ENCODE peak calls at places on chromosomes 12 and 14, in five cellular contexts. F is IMR-90, R is neuronal stem cell, E is mesendoderm, N is H1. O is an unnamed sample.

GRCh38 chr14:64502476-64503183 is 1.0 kb downstream of the ZBTB25 start:
- DNase-seq in F (peak), R (no peak), E (peak), N (no peak), O (no peak)

GRCh38 chr14:79543966-79544365 is 667.3 kb downstream of the DIO2 start:
- DNase-seq in F (peak), R (no peak), E (peak), N (peak), O (peak)

GRCh38 chr12:124752437-124753229 is 111.0 kb downstream of the SCARB1 start:
- DNase-seq in F (no peak), R (no peak), E (no peak), N (no peak), O (no peak)

GRCh38 chr12:68240975-68241374 is 12.4 kb downstream of the IL22 start:
- DNase-seq in F (peak), R (no peak), E (no peak), N (no peak), O (no peak)

GRCh38 chr12:46524778-46525177 is 152.2 kb upstream of the SLC38A2 start:
- DNase-seq in F (peak), R (no peak), E (peak), N (no peak), O (no peak)

GRCh38 chr14:39203659-39204606 is 28.9 kb downstream of the PNN start:
- DNase-seq in F (no peak), R (no peak), E (peak), N (no peak), O (peak)

GRCh38 chr12:113396828-113397496 is 6.7 kb downstream of the SDS start:
- DNase-seq in F (no peak), R (no peak), E (no peak), N (no peak), O (no peak)

GRCh38 chr12:62350554-62350953 is 90.3 kb downstream of the USP15 start:
- DNase-seq in F (no peak), R (no peak), E (no peak), N (no peak), O (no peak)

GRCh38 chr12:98955284-98955683 is 310.2 kb downstream of the APAF1 start:
- DNase-seq in F (peak), R (no peak), E (peak), N (peak), O (peak)

GRCh38 chr14:35969310-35969709 is 143.2 kb downstream of the BRMS1L start:
- DNase-seq in F (no peak), R (no peak), E (no peak), N (no peak), O (no peak)

GRCh38 chr12:117836999-117837736 is 131.6 kb downstream of the KSR2 start:
- DNase-seq in F (peak), R (peak), E (peak), N (peak), O (peak)

GRCh38 chr12:57262126-57262822 is 11.3 kb upstream of the STAC3 start:
- DNase-seq in F (no peak), R (no peak), E (no peak), N (no peak), O (no peak)

GRCh38 chr12:69900720-69901131 is 75.7 kb downstream of the MYRFL start:
- DNase-seq in F (peak), R (peak), E (peak), N (peak), O (peak)

GRCh38 chr12:50110127-50110761 is 1.8 kb upstream of the COX14 start:
- DNase-seq in F (no peak), R (no peak), E (peak), N (peak), O (no peak)

GRCh38 chr12:26319511-26319910 is 124.1 kb downstream of the SSPN start:
- DNase-seq in F (peak), R (no peak), E (peak), N (no peak), O (no peak)

GRCh38 chr14:94918896-94919295 is 149.0 kb upstream of the GSC start:
- DNase-seq in F (no peak), R (no peak), E (peak), N (no peak), O (no peak)

GRCh38 chr14:68295316-68295816 is 475.8 kb downstream of the RAD51B start:
- DNase-seq in F (no peak), R (no peak), E (peak), N (no peak), O (peak)

GRCh38 chr12:31005944-31006361 is 67.7 kb upstream of the DDX11 start:
- DNase-seq in F (peak), R (no peak), E (peak), N (no peak), O (no peak)

GRCh38 chr14:99981806-99982205 is 83.4 kb upstream of the EVL start:
- DNase-seq in F (no peak), R (no peak), E (no peak), N (no peak), O (no peak)

GRCh38 chr12:50174971-50175715 is 8.0 kb upstream of the CERS5 start:
- DNase-seq in F (peak), R (peak), E (peak), N (no peak), O (no peak)

GRCh38 chr12:47281667-47282171 is 202.0 kb upstream of the AMIGO2 start:
- DNase-seq in F (peak), R (no peak), E (no peak), N (no peak), O (no peak)

GRCh38 chr12:25557830-25558436 is 4.8 kb upstream of the LMNTD1 start:
- DNase-seq in F (peak), R (peak), E (peak), N (no peak), O (no peak)

GRCh38 chr14:51846631-51847488 is 13.6 kb upstream of the GNG2 start:
- DNase-seq in F (peak), R (peak), E (peak), N (peak), O (peak)

GRCh38 chr14:85131523-85131922 is 398.4 kb upstream of the FLRT2 start:
- DNase-seq in F (no peak), R (no peak), E (peak), N (peak), O (peak)

GRCh38 chr12:130226771-130227170 is 64.5 kb downstream of the FZD10 start:
- DNase-seq in F (no peak), R (no peak), E (no peak), N (no peak), O (no peak)

GRCh38 chr14:75542585-75543091 is 20.4 kb downstream of the BATF start:
- DNase-seq in F (no peak), R (no peak), E (peak), N (no peak), O (no peak)

GRCh38 chr12:119751961-119752360 is 84.0 kb downstream of the PRKAB1 start:
- DNase-seq in F (no peak), R (no peak), E (no peak), N (no peak), O (no peak)

GRCh38 chr14:98906123-98906995 is 365.6 kb downstream of the BCL11B start:
- DNase-seq in F (no peak), R (no peak), E (peak), N (no peak), O (no peak)

GRCh38 chr12:9388379-9388778 is 180.2 kb upstream of the PZP start:
- DNase-seq in F (no peak), R (no peak), E (no peak), N (no peak), O (no peak)

GRCh38 chr12:31317471-31318397 is 8.2 kb downstream of the SINHCAF start:
- DNase-seq in F (no peak), R (no peak), E (no peak), N (no peak), O (no peak)

GRCh38 chr12:68078737-68079136 is 80.8 kb downstream of the IFNG start:
- DNase-seq in F (no peak), R (no peak), E (peak), N (no peak), O (no peak)

GRCh38 chr12:121400332-121401139 is 618 bp downstream of the RNF34 start:
- DNase-seq in F (peak), R (peak), E (peak), N (no peak), O (peak)

GRCh38 chr12:3161861-3162260 is 84.7 kb downstream of the TSPAN9 start:
- DNase-seq in F (no peak), R (no peak), E (peak), N (no peak), O (no peak)

GRCh38 chr14:31162910-31163649 is 44.5 kb downstream of the HECTD1 start:
- DNase-seq in F (no peak), R (no peak), E (no peak), N (no peak), O (no peak)

DNA sequence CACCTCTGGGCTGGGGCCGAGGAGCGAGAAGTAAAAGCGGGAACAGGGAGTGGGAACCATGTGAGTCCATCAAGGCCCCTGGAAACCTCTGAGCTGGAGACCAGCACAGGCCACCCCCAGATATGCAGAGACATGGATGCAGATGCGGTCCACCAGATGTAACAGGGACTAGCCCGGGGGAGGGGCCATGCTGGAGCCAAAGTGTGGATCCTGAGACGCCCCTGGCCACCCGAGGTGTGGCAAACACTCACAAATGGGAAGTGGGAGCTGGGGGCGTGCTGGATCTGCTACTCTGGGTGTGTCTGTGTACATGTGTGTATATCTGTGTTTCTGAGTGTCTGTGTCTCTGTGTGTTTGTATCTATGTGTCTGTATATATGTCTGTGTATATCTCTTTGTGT is 12.8 kb downstream of the MYL2 start:
- DNase-seq in F (no peak), R (no peak), E (no peak), N (no peak), O (no peak)
- H2BK120ac ChIP-seq in F (no peak), R (no peak), E (no peak), N (no peak), O (no peak)

GRCh38 chr12:54001283-54002187 is 1.6 kb downstream of the HOXC9 start:
- DNase-seq in F (no peak), R (no peak), E (no peak), N (no peak), O (no peak)

GRCh38 chr12:54000774-54001114 is 783 bp downstream of the HOXC9 start:
- DNase-seq in F (no peak), R (no peak), E (no peak), N (no peak), O (no peak)

GRCh38 chr12:54003625-54004024 is 3.7 kb downstream of the HOXC9 start:
- DNase-seq in F (no peak), R (no peak), E (no peak), N (no peak), O (no peak)

GRCh38 chr12:54002915-54003339 is 3.0 kb downstream of the HOXC9 start:
- DNase-seq in F (no peak), R (no peak), E (no peak), N (no peak), O (no peak)

GRCh38 chr12:54002278-54002914 is 2.4 kb downstream of the HOXC9 start:
- DNase-seq in F (no peak), R (no peak), E (no peak), N (no peak), O (no peak)
- H2BK120ac ChIP-seq in F (no peak), R (no peak), E (no peak), N (no peak), O (no peak)

GRCh38 chr14:71142375-71143038 is 235.2 kb downstream of the PCNX1 start:
- DNase-seq in F (peak), R (no peak), E (peak), N (no peak), O (no peak)
- H2BK120ac ChIP-seq in F (peak), R (no peak), E (no peak), N (no peak), O (no peak)

GRCh38 chr12:77788231-77789168 is 42.2 kb upstream of the NAV3 start:
- DNase-seq in F (no peak), R (no peak), E (peak), N (no peak), O (no peak)
- H2BK120ac ChIP-seq in F (no peak), R (no peak), E (no peak), N (no peak), O (no peak)

DNA sequence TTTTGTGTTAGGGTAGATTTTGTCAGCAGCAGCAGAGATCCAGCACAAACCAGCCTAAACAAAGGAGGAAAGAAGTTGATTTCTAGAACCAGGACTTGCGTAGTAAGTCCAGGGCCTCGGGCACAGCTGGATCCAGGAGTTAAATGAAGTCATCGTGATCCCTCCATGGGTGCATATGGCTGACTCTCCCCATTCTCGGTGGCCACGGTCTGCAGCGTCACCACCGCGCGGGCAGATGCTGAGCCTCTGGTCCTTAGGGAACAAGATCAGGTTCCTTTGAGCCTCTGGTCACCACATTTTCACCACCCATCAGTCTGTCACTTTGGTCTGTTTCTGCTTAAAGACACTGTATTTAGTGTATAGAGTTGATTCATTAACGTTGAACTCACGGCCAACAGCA is 14.8 kb upstream of the GALNT9 start:
- DNase-seq in F (no peak), R (no peak), E (no peak), N (no peak), O (no peak)
- H2BK120ac ChIP-seq in F (no peak), R (no peak), E (no peak), N (no peak), O (no peak)

GRCh38 chr14:96245710-96246534 is 10.1 kb upstream of the BDKRB1 start:
- DNase-seq in F (peak), R (no peak), E (no peak), N (no peak), O (no peak)

GRCh38 chr14:96247031-96247430 is 9.0 kb upstream of the BDKRB1 start:
- DNase-seq in F (no peak), R (no peak), E (no peak), N (no peak), O (no peak)

GRCh38 chr14:96243785-96244184 is 12.2 kb upstream of the BDKRB1 start:
- DNase-seq in F (peak), R (no peak), E (no peak), N (no peak), O (no peak)

GRCh38 chr14:96249016-96249415 is 7.0 kb upstream of the BDKRB1 start:
- DNase-seq in F (peak), R (no peak), E (no peak), N (no peak), O (no peak)

DNA sequence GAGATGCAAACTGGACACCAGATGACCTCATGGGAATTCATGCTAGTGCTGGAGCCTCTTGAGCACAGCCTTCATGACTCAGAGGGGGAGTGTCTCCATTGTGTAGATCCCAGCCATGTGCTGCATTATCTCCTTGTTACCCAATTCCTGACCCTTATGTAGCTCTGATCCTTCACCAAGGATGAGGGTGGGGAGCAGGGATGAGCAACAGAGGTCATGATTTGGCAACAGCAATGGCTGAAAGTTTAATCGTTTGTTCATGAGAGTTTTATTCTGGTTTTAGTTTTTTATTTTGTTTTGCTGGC is 9.5 kb upstream of the BDKRB1 start:
- DNase-seq in F (peak), R (no peak), E (peak), N (no peak), O (no peak)
- H2BK120ac ChIP-seq in F (peak), R (no peak), E (no peak), N (no peak), O (no peak)